ENCODE peak calls at places on chromosomes 5 and 9, in nine cellular contexts. D is BJ; A is CD4-positive, alpha-beta T cell; U is stomach; V is A549; Q is hepatocyte; S is right atrium auricular region; Y is fibroblast of pulmonary artery; N is uterus. P is an unnamed sample.

GRCh38 chr5:28766565-28767158 is 1728.3 kb upstream of the CDH9 start:
- DNase-seq in D (no peak), A (no peak), U (no peak), V (peak; percentile 5), Q (peak; percentile 59), S (no peak), Y (peak; percentile 69), N (no peak), P (no peak)

GRCh38 chr5:157459715-157460599 is at the start of gene NIPAL4:
- DNase-seq in D (no peak), A (no peak), U (no peak), V (peak; percentile 40), Q (peak; percentile 48), S (no peak), Y (no peak), N (peak; percentile 29), P (no peak)

GRCh38 chr9:95296761-95297160 is 20.7 kb downstream of the FANCC start:
- DNase-seq in D (no peak), A (no peak), U (no peak), V (no peak), Q (no peak), S (no peak), Y (no peak), N (no peak), P (no peak)

GRCh38 chr5:6576861-6577501 is 55.9 kb downstream of the NSUN2 start:
- DNase-seq in D (peak; percentile 20), A (no peak), U (no peak), V (peak; percentile 41), Q (peak; percentile 55), S (peak; percentile 59), Y (peak; percentile 68), N (no peak), P (no peak)

GRCh38 chr9:122015165-122015821 is 77.8 kb downstream of the TTLL11 start:
- DNase-seq in D (no peak), A (no peak), U (no peak), V (no peak), Q (no peak), S (no peak), Y (no peak), N (no peak), P (no peak)

GRCh38 chr9:105319514-105319863 is 75.0 kb downstream of the SLC44A1 start:
- DNase-seq in D (no peak), A (no peak), U (no peak), V (no peak), Q (peak; percentile 27), S (no peak), Y (no peak), N (no peak), P (no peak)

GRCh38 chr9:111969622-111970021 is 73.0 kb downstream of the UGCG start:
- DNase-seq in D (no peak), A (no peak), U (no peak), V (no peak), Q (no peak), S (no peak), Y (no peak), N (no peak), P (no peak)

GRCh38 chr5:148640471-148640870 is 13.9 kb downstream of the HTR4 start:
- DNase-seq in D (no peak), A (no peak), U (no peak), V (no peak), Q (no peak), S (no peak), Y (no peak), N (no peak), P (no peak)

GRCh38 chr5:159341914-159342313 is 11.6 kb upstream of the IL12B start:
- DNase-seq in D (peak; percentile 50), A (peak; percentile 19), U (no peak), V (peak; percentile 61), Q (peak; percentile 79), S (peak; percentile 62), Y (peak; percentile 65), N (no peak), P (peak; percentile 53)

GRCh38 chr9:6715755-6716643 is 41.8 kb upstream of the KDM4C start:
- DNase-seq in D (no peak), A (peak; percentile 41), U (peak; percentile 80), V (peak; percentile 70), Q (peak; percentile 57), S (no peak), Y (peak; percentile 36), N (peak; percentile 20), P (no peak)

GRCh38 chr5:65880673-65881072 is 45.7 kb upstream of the ERBIN start:
- DNase-seq in D (no peak), A (no peak), U (no peak), V (no peak), Q (no peak), S (no peak), Y (no peak), N (no peak), P (no peak)

GRCh38 chr9:113687680-113688371 is 188.3 kb upstream of the ZNF618 start:
- DNase-seq in D (no peak), A (no peak), U (no peak), V (no peak), Q (peak; percentile 54), S (no peak), Y (peak; percentile 53), N (no peak), P (no peak)

GRCh38 chr5:180399391-180399790 is 46.3 kb upstream of the GFPT2 start:
- DNase-seq in D (no peak), A (no peak), U (no peak), V (no peak), Q (no peak), S (no peak), Y (no peak), N (peak; percentile 52), P (no peak)

GRCh38 chr5:38547257-38547656 is 9.2 kb downstream of the LIFR start:
- DNase-seq in D (no peak), A (no peak), U (no peak), V (no peak), Q (no peak), S (no peak), Y (peak; percentile 58), N (no peak), P (no peak)

GRCh38 chr5:38553001-38553521 is 3.4 kb downstream of the LIFR start:
- DNase-seq in D (no peak), A (no peak), U (no peak), V (no peak), Q (no peak), S (no peak), Y (no peak), N (no peak), P (no peak)

GRCh38 chr5:38548064-38548759 is 8.2 kb downstream of the LIFR start:
- DNase-seq in D (no peak), A (no peak), U (no peak), V (no peak), Q (no peak), S (no peak), Y (no peak), N (no peak), P (no peak)

GRCh38 chr5:38554860-38555259 is 1.6 kb downstream of the LIFR start:
- DNase-seq in D (no peak), A (no peak), U (no peak), V (no peak), Q (no peak), S (no peak), Y (no peak), N (no peak), P (no peak)

GRCh38 chr5:38551020-38552017 is 5.1 kb downstream of the LIFR start:
- DNase-seq in D (no peak), A (no peak), U (no peak), V (peak; percentile 38), Q (peak; percentile 65), S (no peak), Y (peak; percentile 76), N (no peak), P (no peak)
- TF ChIP-seq CTCF in D (peak; percentile 67), A (peak; percentile 26), U (peak; percentile 43), V (peak; percentile 70), Q (peak; percentile 50), S (peak; percentile 71), Y (peak; percentile 80), N (peak; percentile 34), P (peak; percentile 61)

DNA sequence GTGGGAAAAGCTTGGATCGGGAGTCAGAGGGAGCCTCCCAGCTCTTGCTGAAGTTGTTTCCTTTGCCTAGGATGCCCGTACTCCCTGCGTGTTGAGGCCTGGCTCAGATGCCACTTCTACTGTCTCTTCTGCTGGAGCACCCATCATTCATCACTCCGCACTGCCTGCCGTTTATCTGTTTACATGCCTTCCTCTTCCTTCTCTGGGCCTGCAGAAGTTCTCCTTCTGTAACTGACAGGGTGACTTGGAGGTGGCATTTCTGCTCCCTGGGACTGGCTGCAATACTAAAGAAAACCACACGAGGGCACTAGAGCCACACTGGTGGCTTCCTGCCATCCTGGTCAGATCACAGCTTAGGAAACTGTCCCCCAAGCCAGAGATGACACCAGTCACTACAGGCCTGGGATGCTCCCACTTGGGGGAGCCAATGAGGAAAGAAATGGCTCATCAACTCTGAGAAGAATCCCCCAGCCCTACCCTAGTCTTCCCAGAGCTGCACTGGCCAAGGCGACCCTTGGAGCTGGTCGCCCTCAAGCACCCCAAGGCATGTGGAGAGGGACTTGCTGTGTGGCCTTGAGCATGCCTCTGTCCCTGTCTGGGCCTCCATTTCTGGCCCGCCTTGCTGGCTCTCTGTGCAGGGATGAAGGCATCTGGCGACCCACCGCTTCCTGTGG is 9.7 kb upstream of the SLC25A51 start:
- DNase-seq in D (no peak), A (peak; percentile 76), U (peak; percentile 85), V (peak; percentile 86), Q (peak; percentile 89), S (peak; percentile 92), Y (peak; percentile 79), N (peak; percentile 80), P (peak; percentile 94)
- TF ChIP-seq CTCF in D (peak; percentile 97), A (peak; percentile 95), U (peak; percentile 96), V (peak; percentile 96), Q (peak; percentile 97), S (peak; percentile 98), Y (peak; percentile 99), N (peak; percentile 96), P (peak; percentile 92)

GRCh38 chr5:160846642-160847041 is 5.4 kb downstream of the ATP10B start:
- DNase-seq in D (no peak), A (no peak), U (no peak), V (no peak), Q (no peak), S (no peak), Y (no peak), N (no peak), P (no peak)
- TF ChIP-seq CTCF in D (no peak), A (no peak), U (no peak), V (no peak), Q (no peak), S (no peak), Y (no peak), N (no peak), P (no peak)

DNA sequence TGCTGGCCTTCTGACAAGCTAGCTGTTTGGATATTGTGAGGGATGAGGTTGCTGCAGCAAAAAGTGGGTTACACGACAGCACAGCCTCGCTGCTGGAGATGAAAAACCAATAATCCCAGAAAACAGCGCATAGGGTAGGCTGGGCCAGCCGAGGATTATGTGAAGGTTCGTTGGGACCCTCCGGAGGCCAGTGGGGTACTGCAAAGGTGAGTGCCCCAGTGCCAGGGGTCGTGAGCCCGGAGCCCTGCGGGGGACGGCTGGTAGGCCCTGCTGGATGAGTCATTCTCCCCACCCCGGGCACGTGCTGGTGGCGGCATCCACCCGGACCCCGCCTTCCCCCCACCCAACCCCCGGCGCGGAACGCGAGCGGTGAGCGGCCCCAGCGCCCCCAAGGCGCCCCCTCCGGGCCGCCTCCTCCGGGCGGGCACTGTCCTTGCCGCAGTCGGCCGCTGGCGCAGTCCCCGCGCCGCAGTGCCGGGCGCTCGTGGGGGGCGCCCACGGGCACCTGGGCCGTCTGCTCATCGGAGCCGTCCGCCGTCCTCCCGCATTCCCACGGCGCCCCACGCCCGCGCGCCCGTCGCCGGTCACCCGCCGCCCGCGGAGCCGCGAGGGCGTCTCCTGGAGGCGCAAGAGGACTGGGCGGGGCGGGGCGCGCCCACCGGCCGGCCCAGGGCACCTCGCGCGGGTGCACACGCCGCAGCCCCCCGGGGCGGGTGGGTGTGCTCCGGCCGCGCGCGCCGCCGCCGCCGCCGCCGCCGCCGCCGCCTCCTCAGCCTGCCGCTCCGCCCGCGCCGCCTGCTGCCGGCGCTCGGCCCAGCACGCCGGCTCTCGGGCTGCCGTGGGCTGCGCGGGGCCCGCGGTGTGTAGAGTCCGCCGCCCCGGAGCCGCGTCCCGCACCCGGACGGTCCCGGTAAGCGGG is at the start of gene PHF24:
- DNase-seq in D (no peak), A (no peak), U (no peak), V (no peak), Q (peak; percentile 70), S (no peak), Y (no peak), N (no peak), P (peak; percentile 53)
- TF ChIP-seq CTCF in D (no peak), A (no peak), U (no peak), V (no peak), Q (no peak), S (no peak), Y (no peak), N (no peak), P (no peak)